ENCODE peak calls at places on chromosomes 4 and X, in five cellular contexts. K, X, D, R and Q are unnamed samples.

GRCh38 chr4:126899382-126899801 is 733.4 kb upstream of the INTU start:
- DNase-seq in K (no peak), X (no peak), D (no peak), R (peak; percentile 3), Q (no peak)

GRCh38 chr4:55758570-55758969 is 61.0 kb upstream of the EXOC1L start:
- DNase-seq in K (no peak), X (no peak), D (no peak), R (no peak), Q (no peak)

GRCh38 chr4:39976945-39977488 is 694 bp downstream of the PDS5A start:
- DNase-seq in K (no peak), X (no peak), D (peak; percentile 45), R (no peak), Q (peak; percentile 81)

GRCh38 chr4:34323549-34324325 is 1920.6 kb downstream of the ARAP2 start:
- DNase-seq in K (no peak), X (no peak), D (no peak), R (no peak), Q (no peak)

GRCh38 chr4:150862829-150863228 is 152.3 kb downstream of the LRBA start:
- DNase-seq in K (no peak), X (no peak), D (no peak), R (no peak), Q (no peak)

GRCh38 chrX:1658083-1658463 is 43.2 kb downstream of the ASMT start:
- DNase-seq in K (no peak), X (no peak), D (no peak), R (no peak), Q (no peak)

GRCh38 chr4:120466429-120466828 is 399.8 kb upstream of the MAD2L1 start:
- DNase-seq in K (no peak), X (no peak), D (no peak), R (no peak), Q (no peak)

GRCh38 chr4:83114576-83114975 is at the start of gene PLAC8:
- DNase-seq in K (no peak), X (no peak), D (no peak), R (no peak), Q (no peak)

GRCh38 chr4:100849319-100849718 is 331.5 kb upstream of the EMCN start:
- DNase-seq in K (no peak), X (no peak), D (no peak), R (peak; percentile 3), Q (no peak)

GRCh38 chr4:107897823-107898222 is 33.5 kb upstream of the CYP2U1 start:
- DNase-seq in K (no peak), X (no peak), D (no peak), R (no peak), Q (no peak)

GRCh38 chr4:1278336-1278670 is 11.4 kb upstream of the MAEA start:
- DNase-seq in K (no peak), X (no peak), D (no peak), R (no peak), Q (no peak)

GRCh38 chr4:94827481-94828110 is 69.8 kb downstream of the BMPR1B start:
- DNase-seq in K (no peak), X (no peak), D (no peak), R (no peak), Q (no peak)

GRCh38 chr4:61555789-61556188 is 355.7 kb downstream of the ADGRL3 start:
- DNase-seq in K (no peak), X (no peak), D (peak; percentile 15), R (no peak), Q (no peak)

GRCh38 chrX:68665502-68665901 is 18.0 kb downstream of the STARD8 start:
- DNase-seq in K (no peak), X (no peak), D (no peak), R (no peak), Q (no peak)

GRCh38 chr4:86816463-86817107 is 32.6 kb downstream of the SLC10A6 start:
- DNase-seq in K (no peak), X (no peak), D (peak; percentile 52), R (no peak), Q (peak; percentile 86)

GRCh38 chr4:133150643-133151300 is 1.7 kb downstream of the PCDH10 start:
- DNase-seq in K (no peak), X (no peak), D (peak; percentile 19), R (peak; percentile 49), Q (no peak)

GRCh38 chr4:182593413-182593812 is 323.8 kb downstream of the DCTD start:
- DNase-seq in K (no peak), X (no peak), D (no peak), R (no peak), Q (no peak)

GRCh38 chrX:45187731-45188130 is 12.9 kb downstream of the DIPK2B start:
- DNase-seq in K (no peak), X (no peak), D (no peak), R (no peak), Q (no peak)

GRCh38 chr4:80202784-80203553 is 5.7 kb downstream of the PRDM8 start:
- DNase-seq in K (peak; percentile 9), X (no peak), D (peak; percentile 35), R (no peak), Q (no peak)

GRCh38 chrX:11337292-11338009 is 44.2 kb downstream of the AMELX start:
- DNase-seq in K (no peak), X (no peak), D (no peak), R (no peak), Q (no peak)

DNA sequence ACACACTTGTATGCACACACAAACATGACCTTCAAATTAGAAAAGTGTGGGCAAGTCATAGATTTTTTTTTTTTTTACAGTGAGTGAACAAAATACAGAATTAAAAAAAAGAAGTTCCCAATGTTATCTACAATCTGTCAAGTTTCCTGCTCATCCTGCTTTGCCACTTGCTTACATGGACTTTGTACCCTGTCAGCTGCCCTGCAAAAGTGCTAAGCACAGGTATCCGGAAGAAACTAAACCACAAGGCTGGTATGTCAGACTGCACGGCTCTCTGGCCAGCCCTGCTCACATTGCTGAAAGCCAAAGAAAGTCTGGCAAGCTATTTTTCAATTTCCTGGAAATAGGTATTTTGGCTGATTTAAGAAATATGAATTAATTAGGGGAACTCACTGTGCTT is 38.9 kb upstream of the BCLAF3 start:
- DNase-seq in K (no peak), X (no peak), D (no peak), R (no peak), Q (no peak)
- H3K27ac ChIP-seq in K (no peak overlapping the region), X (no peak overlapping the region), D (no peak overlapping the region), R (no peak overlapping the region), Q (no peak overlapping the region)

GRCh38 chr4:124060261-124060918 is 652.1 kb downstream of the ANKRD50 start:
- DNase-seq in K (no peak), X (peak; percentile 87), D (peak; percentile 55), R (peak; percentile 20), Q (peak; percentile 70)

GRCh38 chr4:124065941-124066340 is 646.6 kb downstream of the ANKRD50 start:
- DNase-seq in K (no peak), X (no peak), D (no peak), R (no peak), Q (no peak)

GRCh38 chr4:124066579-124066978 is 646.0 kb downstream of the ANKRD50 start:
- DNase-seq in K (no peak), X (no peak), D (no peak), R (no peak), Q (no peak)

GRCh38 chr4:124055896-124056295 is 656.6 kb downstream of the ANKRD50 start:
- DNase-seq in K (no peak), X (no peak), D (no peak), R (no peak), Q (no peak)

GRCh38 chr4:124061413-124061812 is 651.1 kb downstream of the ANKRD50 start:
- DNase-seq in K (no peak), X (no peak), D (no peak), R (no peak), Q (no peak)
- H3K27ac ChIP-seq in K (peak overlapping the region; percentile 74), X (peak overlapping the region; percentile 70), D (peak overlapping the region; percentile 73), R (no peak overlapping the region), Q (peak overlapping the region; percentile 84)

GRCh38 chr4:48909697-48910096 is 3.1 kb upstream of the OCIAD2 start:
- DNase-seq in K (no peak), X (no peak), D (peak; percentile 37), R (no peak), Q (no peak)
- H3K27ac ChIP-seq in K (peak overlapping the region; percentile 70), X (no peak overlapping the region), D (peak overlapping the region; percentile 63), R (no peak overlapping the region), Q (no peak overlapping the region)

DNA sequence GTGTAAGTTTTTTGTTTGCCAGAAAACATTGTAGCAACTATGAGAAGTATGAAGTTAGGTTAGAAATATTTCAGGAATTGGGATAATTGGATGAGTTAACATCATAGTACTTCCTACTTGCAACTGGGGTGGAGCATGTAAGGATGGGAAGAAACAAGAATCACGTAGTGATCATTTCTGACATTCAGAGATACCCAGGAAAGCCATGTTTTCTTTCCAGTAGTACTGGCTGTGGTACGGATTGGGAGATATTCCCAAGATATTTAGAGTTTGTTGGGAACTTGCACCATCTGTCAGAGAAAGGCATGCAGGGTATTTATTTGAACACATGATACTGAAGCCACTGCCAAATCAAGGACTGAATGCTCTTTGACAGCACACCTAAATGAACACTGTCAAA is 87.6 kb upstream of the SLC4A4 start:
- DNase-seq in K (no peak), X (no peak), D (no peak), R (no peak), Q (no peak)
- H3K27ac ChIP-seq in K (no peak overlapping the region), X (no peak overlapping the region), D (no peak overlapping the region), R (no peak overlapping the region), Q (no peak overlapping the region)

GRCh38 chr4:123250843-123251242 is 145.8 kb upstream of the SPRY1 start:
- DNase-seq in K (no peak), X (no peak), D (peak; percentile 43), R (no peak), Q (no peak)
- H3K27ac ChIP-seq in K (peak overlapping the region; percentile 76), X (no peak overlapping the region), D (no peak overlapping the region), R (no peak overlapping the region), Q (peak overlapping the region; percentile 75)

GRCh38 chr4:75660491-75660890 is 12.7 kb downstream of the G3BP2 start:
- DNase-seq in K (no peak), X (no peak), D (no peak), R (no peak), Q (no peak)
- H3K27ac ChIP-seq in K (no peak overlapping the region), X (no peak overlapping the region), D (no peak overlapping the region), R (no peak overlapping the region), Q (no peak overlapping the region)